ENCODE peak calls at places on chromosomes 11 and 22, in five cellular contexts. U is choroid plexus epithelial cell, V is tibial nerve, L is IMR-90, D is PC-9. R is an unnamed sample.

GRCh38 chr11:5737091-5737490 is 843 bp downstream of the OR56B1 start:
- DNase-seq in U (peak), V (no peak), L (peak), D (no peak), R (peak)

GRCh38 chr22:41351011-41351410 is 30.7 kb upstream of the TEF start:
- DNase-seq in U (no peak), V (no peak), L (no peak), D (no peak), R (no peak)

GRCh38 chr11:128775513-128775912 is 81.6 kb downstream of the FLI1 start:
- DNase-seq in U (peak), V (no peak), L (no peak), D (no peak), R (no peak)

GRCh38 chr11:82995754-82996398 is 75.8 kb downstream of the RAB30 start:
- DNase-seq in U (peak), V (no peak), L (no peak), D (no peak), R (no peak)

GRCh38 chr22:21904250-21904789 is 36.9 kb upstream of the MAPK1 start:
- DNase-seq in U (no peak), V (no peak), L (no peak), D (no peak), R (no peak)

GRCh38 chr22:27624705-27625104 is 176.9 kb downstream of the MN1 start:
- DNase-seq in U (peak), V (no peak), L (no peak), D (no peak), R (no peak)

GRCh38 chr22:40666151-40666848 is 13.0 kb upstream of the MCHR1 start:
- DNase-seq in U (no peak), V (no peak), L (peak), D (no peak), R (no peak)

GRCh38 chr11:34773826-34774225 is 142.4 kb downstream of the APIP start:
- DNase-seq in U (peak), V (no peak), L (peak), D (peak), R (peak)

GRCh38 chr11:40602866-40603578 is 856.4 kb downstream of the LRRC4C start:
- DNase-seq in U (no peak), V (no peak), L (no peak), D (no peak), R (no peak)

GRCh38 chr11:119691020-119691666 is 37.9 kb downstream of the NECTIN1 start:
- DNase-seq in U (no peak), V (no peak), L (no peak), D (no peak), R (no peak)

GRCh38 chr11:132992838-132993680 is 539.2 kb downstream of the OPCML start:
- DNase-seq in U (peak), V (no peak), L (peak), D (no peak), R (no peak)

DNA sequence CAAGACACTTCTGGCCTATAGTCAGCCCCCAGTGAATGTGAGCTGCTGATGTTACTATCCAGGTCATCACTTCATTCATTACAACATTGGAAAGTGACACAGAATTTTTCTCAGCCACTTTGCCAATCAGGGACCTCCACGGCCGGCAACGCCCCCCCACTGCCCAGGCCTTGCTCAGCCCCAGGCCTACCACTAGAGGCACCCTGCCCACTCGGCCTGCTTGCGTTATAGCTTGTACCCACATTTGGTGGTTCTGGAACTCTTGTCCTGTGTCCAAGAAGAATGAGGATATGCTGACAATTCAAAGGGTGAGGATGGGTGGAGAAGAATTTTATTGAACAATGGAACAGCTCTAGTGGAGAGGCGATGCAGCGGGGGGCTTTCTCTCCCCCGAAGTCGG is 96.2 kb downstream of the TSPAN18 start:
- DNase-seq in U (no peak), V (no peak), L (no peak), D (no peak), R (no peak)
- TF ChIP-seq CTCF in U (peak), V (no peak), L (peak), D (peak), R (peak)

GRCh38 chr11:102478660-102479245 is 26.2 kb upstream of the TMEM123 start:
- DNase-seq in U (no peak), V (no peak), L (no peak), D (peak), R (no peak)
- H3K4me3 ChIP-seq in U (no peak), V (no peak), L (no peak), D (no peak), R (no peak)

GRCh38 chr22:48980918-48981317 is 846.8 kb downstream of the BRD1 start:
- DNase-seq in U (no peak), V (no peak), L (no peak), D (no peak), R (no peak)

GRCh38 chr22:48981671-48982070 is 846.0 kb downstream of the BRD1 start:
- DNase-seq in U (no peak), V (no peak), L (no peak), D (no peak), R (no peak)

GRCh38 chr22:48980409-48980808 is 847.3 kb downstream of the BRD1 start:
- DNase-seq in U (no peak), V (no peak), L (no peak), D (no peak), R (no peak)

GRCh38 chr22:48976556-48977535 is 850.8 kb downstream of the BRD1 start:
- DNase-seq in U (no peak), V (no peak), L (no peak), D (no peak), R (no peak)

DNA sequence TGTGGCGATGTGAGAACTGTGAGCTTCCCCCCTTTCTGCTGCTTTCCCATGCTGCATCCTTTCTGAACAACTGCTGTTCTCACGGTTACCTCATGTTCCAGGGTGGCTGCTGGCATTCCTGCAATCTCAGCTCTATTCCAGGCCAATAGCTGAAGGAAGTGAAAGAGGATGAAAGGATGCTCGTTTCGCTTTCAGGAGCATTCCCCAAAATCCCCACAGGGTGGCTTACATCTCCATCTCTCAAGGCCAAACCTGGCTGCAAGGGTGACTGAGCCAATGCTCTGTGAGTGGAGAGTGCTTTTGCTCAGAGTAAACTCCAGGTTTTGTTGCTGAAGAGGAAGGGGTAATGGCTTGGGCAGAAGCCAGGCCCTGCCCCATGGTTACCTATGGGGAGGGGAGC is 848.2 kb downstream of the BRD1 start:
- DNase-seq in U (no peak), V (no peak), L (no peak), D (no peak), R (no peak)
- TF ChIP-seq CTCF in U (no peak), V (no peak), L (no peak), D (peak), R (no peak)

GRCh38 chr22:46863794-46864193 is 101.3 kb downstream of the TBC1D22A start:
- DNase-seq in U (no peak), V (no peak), L (no peak), D (peak), R (no peak)

GRCh38 chr22:46862418-46863324 is 100.2 kb downstream of the TBC1D22A start:
- DNase-seq in U (no peak), V (no peak), L (no peak), D (peak), R (no peak)

GRCh38 chr22:46865642-46866041 is 103.2 kb downstream of the TBC1D22A start:
- DNase-seq in U (no peak), V (no peak), L (no peak), D (peak), R (no peak)

GRCh38 chr22:46865052-46865434 is 102.6 kb downstream of the TBC1D22A start:
- DNase-seq in U (no peak), V (no peak), L (no peak), D (peak), R (no peak)

GRCh38 chr22:46864314-46865051 is 102.0 kb downstream of the TBC1D22A start:
- DNase-seq in U (no peak), V (no peak), L (no peak), D (peak), R (no peak)
- H3K4me3 ChIP-seq in U (no peak), V (no peak), L (no peak), D (no peak), R (no peak)

DNA sequence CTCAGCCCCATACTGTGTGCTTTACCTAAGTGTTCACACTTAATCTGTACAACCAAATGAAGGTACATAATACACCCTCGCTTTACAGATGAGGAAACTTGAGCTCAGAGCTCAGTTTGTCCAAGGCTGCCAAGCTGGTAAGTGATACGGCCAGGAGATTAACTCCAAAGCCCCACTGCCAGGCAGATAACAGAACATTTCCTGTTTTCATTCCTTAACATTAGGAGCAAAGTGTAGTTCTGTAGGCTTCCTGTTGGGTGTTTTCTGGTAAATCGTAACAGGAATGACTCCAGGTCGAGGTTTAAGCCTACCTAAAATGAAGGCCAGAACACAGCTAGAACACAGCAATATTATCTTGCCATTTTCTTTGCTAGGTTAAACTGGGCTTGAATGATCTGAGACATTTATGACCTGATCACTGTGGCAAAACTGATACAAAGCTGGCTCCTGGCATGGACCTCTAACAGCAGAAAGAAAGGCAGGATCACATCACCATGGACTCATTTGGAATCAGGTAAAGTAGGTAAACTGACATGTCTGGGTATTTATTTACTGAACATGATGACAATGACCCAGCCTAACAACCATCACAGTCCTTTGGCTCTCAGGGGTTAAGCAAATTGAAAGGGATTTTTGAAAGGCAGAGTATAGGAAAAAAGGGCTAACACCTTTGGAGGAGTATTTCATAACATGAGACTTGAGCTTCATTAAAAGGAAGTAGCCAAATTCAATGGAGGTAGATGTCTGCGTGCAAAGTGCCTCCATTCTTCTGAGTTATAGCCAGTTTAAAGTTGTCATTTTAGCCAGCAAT is 3.9 kb upstream of the NUP50 start:
- DNase-seq in U (peak), V (no peak), L (peak), D (no peak), R (peak)
- TF ChIP-seq CTCF in U (peak), V (no peak), L (peak), D (no peak), R (peak)

GRCh38 chr22:33088418-33088817 is 30.2 kb upstream of the SYN3 start:
- DNase-seq in U (no peak), V (no peak), L (no peak), D (no peak), R (no peak)

GRCh38 chr22:33095661-33096060 is 37.5 kb upstream of the SYN3 start:
- DNase-seq in U (no peak), V (no peak), L (no peak), D (no peak), R (no peak)

GRCh38 chr22:33090836-33091235 is 32.7 kb upstream of the SYN3 start:
- DNase-seq in U (no peak), V (no peak), L (no peak), D (no peak), R (no peak)
- H3K4me3 ChIP-seq in U (no peak), V (no peak), L (no peak), D (no peak), R (no peak)

GRCh38 chr11:1825039-1825740 is 9.6 kb upstream of the SYT8 start:
- DNase-seq in U (peak), V (no peak), L (no peak), D (no peak), R (no peak)
- TF ChIP-seq CTCF in U (peak), V (peak), L (peak), D (peak), R (peak)

GRCh38 chr11:65858354-65859133 is 564 bp upstream of the CFL1 start:
- DNase-seq in U (no peak), V (no peak), L (no peak), D (no peak), R (no peak)
- H3K4me3 ChIP-seq in U (peak), V (peak), L (peak), D (peak), R (peak)

GRCh38 chr11:69657911-69658605 is 17.1 kb downstream of the LTO1 start:
- DNase-seq in U (peak), V (no peak), L (peak), D (no peak), R (peak)

GRCh38 chr11:69661413-69661715 is 13.8 kb downstream of the LTO1 start:
- DNase-seq in U (no peak), V (no peak), L (no peak), D (no peak), R (no peak)

GRCh38 chr11:69660001-69660500 is 15.1 kb downstream of the LTO1 start:
- DNase-seq in U (no peak), V (no peak), L (no peak), D (no peak), R (no peak)

GRCh38 chr11:69658606-69659450 is 16.3 kb downstream of the LTO1 start:
- DNase-seq in U (no peak), V (no peak), L (peak), D (no peak), R (no peak)

GRCh38 chr11:69659591-69659990 is 15.6 kb downstream of the LTO1 start:
- DNase-seq in U (no peak), V (no peak), L (no peak), D (no peak), R (no peak)
- TF ChIP-seq CTCF in U (no peak), V (no peak), L (no peak), D (no peak), R (no peak)

GRCh38 chr11:114302663-114303062 is 6.5 kb downstream of the NNMT start:
- DNase-seq in U (no peak), V (no peak), L (no peak), D (no peak), R (no peak)

GRCh38 chr11:114307524-114308203 is 11.5 kb downstream of the NNMT start:
- DNase-seq in U (peak), V (peak), L (peak), D (no peak), R (peak)

GRCh38 chr11:114301927-114302326 is 5.7 kb downstream of the NNMT start:
- DNase-seq in U (no peak), V (no peak), L (no peak), D (no peak), R (no peak)

GRCh38 chr11:114304065-114304464 is 7.9 kb downstream of the NNMT start:
- DNase-seq in U (no peak), V (no peak), L (no peak), D (no peak), R (no peak)

DNA sequence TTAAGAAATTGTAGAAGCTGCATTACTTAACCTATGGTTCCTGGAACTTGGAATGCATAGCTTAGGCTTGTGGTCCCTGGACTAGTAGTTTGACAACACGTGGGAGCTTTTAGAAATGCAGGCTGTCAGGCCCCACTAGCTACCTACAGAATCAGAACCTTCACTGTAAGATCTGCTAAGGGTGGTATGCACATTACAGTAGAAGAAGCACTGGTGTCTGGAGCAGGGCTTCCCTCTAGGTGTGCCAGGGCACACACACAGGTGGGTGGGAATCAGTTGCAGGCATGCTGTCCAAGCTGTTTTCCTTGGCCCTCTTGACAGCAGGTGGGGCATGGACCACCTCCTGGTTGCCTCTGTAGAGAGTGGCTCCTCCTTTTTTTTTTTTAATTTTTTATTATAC is 8.8 kb downstream of the NNMT start:
- DNase-seq in U (no peak), V (no peak), L (no peak), D (no peak), R (no peak)
- H3K4me3 ChIP-seq in U (no peak), V (no peak), L (no peak), D (no peak), R (no peak)